ENCODE peak calls at places on chromosomes 2 and 18, in six cellular contexts. E is fibroblast of villous mesenchyme, Q is sigmoid colon, V is A549, S is endodermal cell, P is GM12878. K is an unnamed sample.

GRCh38 chr2:70468898-70469297 is 84.7 kb downstream of the TGFA start:
- DNase-seq in P (no peak), V (no peak), Q (no peak), E (no peak), S (no peak), K (no peak)

GRCh38 chr18:74114206-74114605 is 33.4 kb downstream of the FBXO15 start:
- DNase-seq in P (no peak), V (no peak), S (no peak), Q (no peak), E (peak), K (no peak)

GRCh38 chr2:230447455-230448451 is 31.8 kb downstream of the SP100 start:
- DNase-seq in P (peak), E (no peak), V (no peak), Q (no peak), S (no peak), K (peak)

GRCh38 chr18:1227025-1227424 is 322.4 kb downstream of the ADCYAP1 start:
- DNase-seq in P (no peak), S (no peak), V (no peak), E (no peak), Q (no peak), K (no peak)

GRCh38 chr2:10048501-10049171 is 5.3 kb downstream of the KLF11 start:
- DNase-seq in E (peak), V (peak), S (peak), P (no peak), Q (no peak), K (no peak)

GRCh38 chr2:128490321-128490720 is 171.7 kb upstream of the HS6ST1 start:
- DNase-seq in E (no peak), V (no peak), P (no peak), S (peak), Q (no peak), K (no peak)

GRCh38 chr2:240789501-240790369 is 30.3 kb downstream of the KIF1A start:
- DNase-seq in S (no peak), Q (peak), E (no peak), P (peak), V (no peak), K (no peak)

GRCh38 chr2:240629968-240630770 is 4.9 kb downstream of the GPR35 start:
- DNase-seq in E (no peak), S (peak), Q (peak), V (no peak), P (no peak), K (no peak)

GRCh38 chr2:119739580-119740255 is 20.0 kb upstream of the PTPN4 start:
- DNase-seq in P (no peak), Q (no peak), V (no peak), S (no peak), E (no peak), K (no peak)

GRCh38 chr2:233852056-233852455 is 2.3 kb downstream of the HJURP start:
- DNase-seq in E (no peak), V (no peak), S (no peak), Q (no peak), P (no peak), K (no peak)

GRCh38 chr2:150107816-150108215 is 379.7 kb downstream of the RND3 start:
- DNase-seq in E (peak), P (no peak), S (no peak), V (no peak), Q (no peak), K (no peak)

GRCh38 chr2:33153008-33153407 is 206.3 kb downstream of the LTBP1 start:
- DNase-seq in E (peak), V (no peak), Q (no peak), P (no peak), S (no peak), K (no peak)

GRCh38 chr2:120986898-120987650 is 251.4 kb downstream of the GLI2 start:
- DNase-seq in V (no peak), P (no peak), E (no peak), Q (peak), S (peak), K (no peak)

GRCh38 chr18:24426398-24427294 is at the start of gene IMPACT:
- DNase-seq in P (no peak), V (peak), S (peak), Q (peak), E (peak), K (no peak)

GRCh38 chr18:31042391-31043181 is at the start of gene DSC3:
- DNase-seq in S (peak), P (no peak), V (peak), Q (no peak), E (no peak), K (no peak)

GRCh38 chr18:56606623-56607022 is 31.8 kb downstream of the TXNL1 start:
- DNase-seq in P (no peak), E (no peak), S (no peak), V (no peak), Q (no peak), K (no peak)

GRCh38 chr18:32152705-32153448 is 37.0 kb upstream of the MEP1B start:
- DNase-seq in S (no peak), Q (no peak), V (no peak), E (no peak), P (peak), K (peak)

GRCh38 chr2:226740039-226740648 is 59.5 kb downstream of the IRS1 start:
- DNase-seq in V (no peak), E (no peak), P (no peak), S (no peak), Q (no peak), K (no peak)

GRCh38 chr2:237126519-237126918 is 40.8 kb downstream of the COPS8 start:
- DNase-seq in S (no peak), P (no peak), V (no peak), Q (no peak), E (no peak), K (no peak)

GRCh38 chr2:127107622-127107999 is 657 bp upstream of the BIN1 start:
- DNase-seq in V (peak), E (no peak), Q (peak), S (no peak), P (no peak), K (no peak)

GRCh38 chr2:73225513-73226360 is 7.3 kb downstream of the PRADC1 start:
- DNase-seq in P (no peak), S (no peak), Q (no peak), E (no peak), V (no peak), K (no peak)

GRCh38 chr2:23293756-23294155 is 91.2 kb upstream of the KLHL29 start:
- DNase-seq in S (no peak), Q (no peak), E (no peak), P (no peak), V (no peak), K (no peak)

GRCh38 chr2:23293063-23293462 is 91.9 kb upstream of the KLHL29 start:
- DNase-seq in S (no peak), E (peak), P (no peak), V (no peak), Q (no peak), K (no peak)

GRCh38 chr2:23291274-23291673 is 93.7 kb upstream of the KLHL29 start:
- DNase-seq in E (peak), V (no peak), P (no peak), S (no peak), Q (peak), K (no peak)

GRCh38 chr2:23292024-23292423 is 93.0 kb upstream of the KLHL29 start:
- DNase-seq in P (no peak), Q (no peak), E (no peak), S (no peak), V (no peak), K (no peak)

DNA sequence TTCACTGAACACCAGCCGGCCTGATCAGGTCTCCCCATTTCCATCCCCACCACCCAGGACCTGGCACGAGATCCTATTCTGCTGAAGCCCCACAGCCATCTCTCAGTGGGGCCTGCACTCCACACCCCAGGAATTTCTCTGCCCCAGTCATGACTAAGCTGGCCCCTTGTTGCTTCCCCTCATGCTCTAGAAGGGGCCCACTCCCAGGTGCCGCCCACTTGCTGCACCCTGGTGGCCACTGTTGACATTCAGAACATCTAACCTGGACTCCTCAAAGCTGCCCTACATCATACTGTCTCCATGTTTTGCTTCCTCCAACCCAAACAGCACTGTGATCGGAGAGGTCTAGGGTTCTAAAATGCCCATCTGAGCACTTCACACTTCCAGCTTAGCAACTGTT is 90.7 kb upstream of the KLHL29 start:
- DNase-seq in V (no peak), S (peak), Q (no peak), E (no peak), P (no peak), K (no peak)
- TF ChIP-seq CTCF in V (no peak), S (peak), Q (no peak), E (no peak), P (no peak), K (peak)

DNA sequence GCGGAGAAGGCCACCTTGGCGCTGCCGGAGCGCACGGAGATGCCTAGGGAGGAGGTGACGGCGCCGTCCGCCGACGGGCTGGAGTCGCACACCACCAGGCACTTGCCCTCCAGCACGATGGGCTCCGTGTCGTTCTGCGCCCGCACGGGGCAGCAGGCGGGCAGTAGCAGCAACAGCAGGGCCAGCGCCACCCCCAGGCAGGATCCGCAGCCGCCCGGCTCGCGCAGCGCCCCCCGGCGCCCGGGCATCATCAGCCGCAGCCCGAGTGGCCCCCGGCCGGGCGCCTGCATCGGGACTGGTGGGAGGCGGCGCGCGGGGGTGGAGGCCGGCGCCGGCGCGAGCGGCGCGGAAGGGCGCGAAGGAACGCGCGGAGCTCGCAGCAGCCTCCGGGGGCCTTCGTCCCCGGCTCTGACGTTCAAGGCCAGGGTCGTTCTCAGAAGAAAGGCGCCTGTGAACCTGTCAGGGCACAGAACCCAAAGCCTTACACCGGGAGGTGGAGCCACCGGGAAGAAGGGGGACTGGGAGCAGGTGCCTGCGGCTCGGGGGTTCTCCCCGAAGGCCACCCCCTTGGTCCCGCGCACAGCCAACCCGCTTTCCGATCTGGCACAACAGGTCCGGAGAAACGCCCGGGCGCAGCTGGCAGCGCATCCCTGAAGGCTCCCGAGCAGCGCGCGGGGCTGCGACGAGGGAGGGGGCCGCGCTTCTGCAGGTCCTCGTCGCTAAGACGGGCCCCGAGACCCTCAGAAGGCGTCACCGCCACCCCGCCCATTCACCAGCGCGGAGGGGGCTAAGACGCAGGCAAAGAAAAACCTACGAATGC is 2.1 kb downstream of the CBLN2 start:
- DNase-seq in E (no peak), V (no peak), Q (no peak), P (no peak), S (peak), K (no peak)
- H3K4me3 ChIP-seq in E (no peak), V (no peak), Q (peak), P (no peak), S (peak), K (no peak)

DNA sequence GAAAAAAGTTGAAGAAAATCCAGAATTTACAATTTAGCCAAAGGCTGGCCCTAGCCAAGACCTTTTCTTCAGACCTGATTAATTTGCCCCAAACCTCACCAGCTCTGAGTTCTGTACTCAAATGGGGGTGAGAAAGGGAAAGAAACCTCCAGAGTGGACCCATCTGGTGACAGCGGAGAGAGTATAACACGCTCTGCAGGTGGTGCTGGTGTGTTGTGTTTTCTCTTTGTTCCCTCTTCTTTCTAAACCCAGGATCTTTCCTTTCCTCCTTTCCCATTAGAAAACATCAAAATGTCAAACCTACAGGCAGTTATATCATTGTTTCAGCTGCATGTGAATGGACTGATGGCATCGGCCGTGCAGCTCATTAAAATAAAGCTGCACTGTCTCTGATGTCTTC is 253.3 kb upstream of the SP5 start:
- DNase-seq in Q (no peak), S (peak), P (no peak), E (no peak), V (no peak), K (no peak)
- TF ChIP-seq CTCF in Q (no peak), S (peak), P (no peak), E (no peak), V (no peak), K (no peak)

GRCh38 chr2:206915136-206915535 is 24.2 kb upstream of the CPO start:
- DNase-seq in E (peak), P (no peak), Q (no peak), V (no peak), S (no peak), K (peak)
- H3K4me3 ChIP-seq in E (no peak), P (no peak), Q (no peak), V (no peak), S (no peak), K (no peak)

GRCh38 chr18:48615566-48616401 is 77.0 kb downstream of the CTIF start:
- DNase-seq in Q (no peak), E (no peak), P (no peak), V (no peak), S (no peak), K (no peak)
- TF ChIP-seq CTCF in Q (no peak), E (no peak), P (no peak), V (no peak), S (no peak), K (no peak)

K was measured in GM12864.